ENCODE peak calls at places on chromosomes 2 and 18, in four cellular contexts. One of them, this sample, is unnamed.

GRCh38 chr2:170554278-170554955 is 160.7 kb upstream of the SP5 start:
- DNase-seq in brain microvascular endothelial cell: peak; percentile 1
- DNase-seq in HAP-1: no peak
- DNase-seq in esophagus squamous epithelium: no peak
- DNase-seq in this sample: no peak

GRCh38 chr2:218286570-218287459 is 5.5 kb downstream of the TMBIM1 start:
- DNase-seq in brain microvascular endothelial cell: peak; percentile 96
- DNase-seq in HAP-1: peak; percentile 86
- DNase-seq in esophagus squamous epithelium: peak; percentile 60
- DNase-seq in this sample: peak; percentile 88

GRCh38 chr2:215332876-215333600 is 21.2 kb downstream of the ATIC start:
- DNase-seq in brain microvascular endothelial cell: no peak
- DNase-seq in HAP-1: no peak
- DNase-seq in esophagus squamous epithelium: no peak
- DNase-seq in this sample: no peak

GRCh38 chr2:162297925-162298552 is 20.4 kb downstream of the IFIH1 start:
- DNase-seq in brain microvascular endothelial cell: peak; percentile 87
- DNase-seq in HAP-1: peak; percentile 83
- DNase-seq in esophagus squamous epithelium: no peak
- DNase-seq in this sample: peak; percentile 73

GRCh38 chr2:48364100-48364499 is 165.9 kb upstream of the STON1 start:
- DNase-seq in brain microvascular endothelial cell: no peak
- DNase-seq in HAP-1: no peak
- DNase-seq in esophagus squamous epithelium: no peak
- DNase-seq in this sample: no peak

GRCh38 chr2:211473116-211473515 is 916.7 kb downstream of the CPS1 start:
- DNase-seq in brain microvascular endothelial cell: no peak
- DNase-seq in HAP-1: no peak
- DNase-seq in esophagus squamous epithelium: no peak
- DNase-seq in this sample: no peak

GRCh38 chr2:82657066-82657465 is 1802.0 kb downstream of the SUCLG1 start:
- DNase-seq in brain microvascular endothelial cell: no peak
- DNase-seq in HAP-1: peak; percentile 58
- DNase-seq in esophagus squamous epithelium: no peak
- DNase-seq in this sample: no peak

GRCh38 chr2:107751936-107752335 is 74.8 kb upstream of the RGPD4 start:
- DNase-seq in brain microvascular endothelial cell: no peak
- DNase-seq in HAP-1: no peak
- DNase-seq in esophagus squamous epithelium: no peak
- DNase-seq in this sample: no peak

GRCh38 chr2:18999198-18999597 is 359.2 kb downstream of the OSR1 start:
- DNase-seq in brain microvascular endothelial cell: no peak
- DNase-seq in HAP-1: no peak
- DNase-seq in esophagus squamous epithelium: no peak
- DNase-seq in this sample: no peak

GRCh38 chr2:240704651-240705050 is 13.0 kb downstream of the AQP12A start:
- DNase-seq in brain microvascular endothelial cell: no peak
- DNase-seq in HAP-1: no peak
- DNase-seq in esophagus squamous epithelium: no peak
- DNase-seq in this sample: no peak

DNA sequence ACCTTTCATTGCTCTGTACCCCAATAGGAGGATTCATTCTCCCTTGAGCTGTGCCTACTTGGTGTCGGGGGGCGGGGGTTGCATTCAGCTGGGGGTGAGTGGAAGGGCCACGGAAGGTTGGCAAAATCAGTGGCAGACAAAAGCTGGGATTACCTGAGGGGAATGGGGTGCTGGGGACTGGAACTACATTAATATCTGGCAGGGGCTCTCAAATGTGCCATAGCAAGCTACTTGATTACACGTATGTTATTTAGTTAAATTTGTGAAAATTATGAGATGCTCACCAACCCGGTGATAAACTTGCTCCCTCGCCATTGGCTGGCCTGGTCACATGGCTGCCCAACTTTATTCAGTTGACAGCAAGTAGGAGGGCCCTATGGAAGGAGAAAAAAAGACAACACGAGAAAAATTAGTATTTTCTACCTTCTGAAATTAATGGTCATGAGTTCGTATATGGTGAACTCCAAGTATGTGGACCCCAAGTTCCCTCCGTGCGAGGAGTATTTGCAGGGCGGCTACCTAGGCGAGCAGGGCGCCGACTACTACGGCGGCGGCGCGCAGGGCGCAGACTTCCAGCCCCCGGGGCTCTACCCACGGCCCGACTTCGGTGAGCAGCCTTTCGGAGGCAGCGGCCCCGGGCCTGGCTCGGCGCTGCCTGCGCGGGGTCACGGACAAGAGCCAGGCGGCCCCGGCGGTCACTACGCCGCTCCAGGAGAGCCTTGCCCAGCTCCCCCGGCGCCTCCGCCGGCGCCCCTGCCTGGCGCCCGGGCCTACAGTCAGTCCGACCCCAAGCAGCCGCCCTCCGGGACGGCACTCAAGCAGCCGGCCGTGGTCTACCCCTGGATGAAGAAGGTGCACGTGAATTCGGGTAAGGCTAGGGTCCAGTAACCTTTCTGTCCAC is at the start of gene HOXD4:
- DNase-seq in brain microvascular endothelial cell: no peak
- DNase-seq in HAP-1: no peak
- DNase-seq in esophagus squamous epithelium: no peak
- DNase-seq in this sample: no peak
- H3K4me3 ChIP-seq in brain microvascular endothelial cell: peak within 1 kb of the TSS; percentile 43
- H3K4me3 ChIP-seq in HAP-1: no peak within 1 kb of the TSS
- H3K4me3 ChIP-seq in esophagus squamous epithelium: no peak within 1 kb of the TSS
- H3K4me3 ChIP-seq in this sample: no peak within 1 kb of the TSS

GRCh38 chr18:76149284-76149683 is 345.8 kb downstream of the ZNF516 start:
- DNase-seq in brain microvascular endothelial cell: no peak
- DNase-seq in HAP-1: no peak
- DNase-seq in esophagus squamous epithelium: no peak
- DNase-seq in this sample: no peak

GRCh38 chr18:76144844-76145243 is 350.2 kb downstream of the ZNF516 start:
- DNase-seq in brain microvascular endothelial cell: no peak
- DNase-seq in HAP-1: no peak
- DNase-seq in esophagus squamous epithelium: no peak
- DNase-seq in this sample: no peak

GRCh38 chr18:76145968-76146367 is 349.1 kb downstream of the ZNF516 start:
- DNase-seq in brain microvascular endothelial cell: no peak
- DNase-seq in HAP-1: no peak
- DNase-seq in esophagus squamous epithelium: no peak
- DNase-seq in this sample: no peak

GRCh38 chr18:76145506-76145905 is 349.5 kb downstream of the ZNF516 start:
- DNase-seq in brain microvascular endothelial cell: no peak
- DNase-seq in HAP-1: no peak
- DNase-seq in esophagus squamous epithelium: no peak
- DNase-seq in this sample: no peak

DNA sequence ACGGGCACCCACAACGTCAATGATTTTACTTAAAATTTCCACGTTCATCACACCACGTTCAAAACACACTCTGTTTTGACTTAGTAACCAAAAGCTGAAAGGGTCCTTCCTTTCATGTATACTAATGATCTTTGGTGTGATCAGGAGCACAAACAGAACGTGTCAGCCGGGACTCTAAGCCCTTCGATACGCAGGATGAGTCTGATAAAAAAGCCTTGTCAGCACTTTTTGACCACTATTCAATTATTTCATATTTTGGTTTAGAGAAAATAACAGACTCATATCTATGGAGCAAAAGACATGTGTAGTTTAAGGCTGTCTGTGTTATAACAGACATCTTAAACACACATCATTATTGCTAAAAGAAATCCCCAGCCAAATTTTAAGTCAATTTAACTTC is 345.3 kb downstream of the ZNF516 start:
- DNase-seq in brain microvascular endothelial cell: no peak
- DNase-seq in HAP-1: no peak
- DNase-seq in esophagus squamous epithelium: no peak
- DNase-seq in this sample: no peak
- H3K27me3 ChIP-seq in brain microvascular endothelial cell: no peaks in the 10 kb centered on the region
- H3K27me3 ChIP-seq in HAP-1: no peaks in the 10 kb centered on the region
- H3K27me3 ChIP-seq in esophagus squamous epithelium: no peaks in the 10 kb centered on the region
- H3K27me3 ChIP-seq in this sample: no peaks in the 10 kb centered on the region

GRCh38 chr2:229433351-229433750 is 162.3 kb upstream of the PID1 start:
- DNase-seq in brain microvascular endothelial cell: no peak
- DNase-seq in HAP-1: no peak
- DNase-seq in esophagus squamous epithelium: no peak
- DNase-seq in this sample: no peak

GRCh38 chr2:229429529-229430067 is 158.5 kb upstream of the PID1 start:
- DNase-seq in brain microvascular endothelial cell: no peak
- DNase-seq in HAP-1: no peak
- DNase-seq in esophagus squamous epithelium: no peak
- DNase-seq in this sample: no peak

GRCh38 chr2:229437467-229437866 is 166.4 kb upstream of the PID1 start:
- DNase-seq in brain microvascular endothelial cell: no peak
- DNase-seq in HAP-1: no peak
- DNase-seq in esophagus squamous epithelium: no peak
- DNase-seq in this sample: no peak

GRCh38 chr2:229431331-229431954 is 160.4 kb upstream of the PID1 start:
- DNase-seq in brain microvascular endothelial cell: no peak
- DNase-seq in HAP-1: no peak
- DNase-seq in esophagus squamous epithelium: no peak
- DNase-seq in this sample: peak; percentile 43

DNA sequence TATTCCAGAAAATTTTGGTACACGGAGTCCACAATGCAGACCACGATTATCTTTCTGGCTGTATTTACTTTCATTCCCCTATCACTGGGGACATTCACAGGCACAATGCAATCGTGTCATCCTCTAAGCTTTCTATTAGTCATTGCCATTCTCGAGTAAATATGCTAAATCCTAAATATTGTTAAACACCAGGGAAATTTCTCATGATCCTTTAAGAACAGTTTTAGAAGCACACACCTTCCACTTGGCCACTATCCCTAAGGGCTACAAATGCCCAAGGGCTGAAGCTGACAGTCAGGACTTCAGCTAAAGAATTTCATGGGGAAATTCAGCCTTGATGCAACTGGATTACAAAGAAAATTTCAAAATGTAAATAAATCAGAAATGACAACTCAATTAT is 163.0 kb upstream of the PID1 start:
- DNase-seq in brain microvascular endothelial cell: no peak
- DNase-seq in HAP-1: no peak
- DNase-seq in esophagus squamous epithelium: no peak
- DNase-seq in this sample: no peak
- H3K4me3 ChIP-seq in brain microvascular endothelial cell: no peak overlapping the region
- H3K4me3 ChIP-seq in HAP-1: no peak overlapping the region
- H3K4me3 ChIP-seq in esophagus squamous epithelium: no peak overlapping the region
- H3K4me3 ChIP-seq in this sample: no peak overlapping the region

GRCh38 chr2:199463000-199463692 is 5.4 kb upstream of the SATB2 start:
- DNase-seq in brain microvascular endothelial cell: no peak
- DNase-seq in HAP-1: peak; percentile 91
- DNase-seq in esophagus squamous epithelium: no peak
- DNase-seq in this sample: peak; percentile 65
- H3K27me3 ChIP-seq in brain microvascular endothelial cell: peaks cover 66% of the 10 kb centered on the region
- H3K27me3 ChIP-seq in HAP-1: no peaks in the 10 kb centered on the region
- H3K27me3 ChIP-seq in esophagus squamous epithelium: peaks cover 43% of the 10 kb centered on the region
- H3K27me3 ChIP-seq in this sample: peaks cover 72% of the 10 kb centered on the region

GRCh38 chr2:231573096-231573495 is 19.6 kb upstream of the TEX44 start:
- DNase-seq in brain microvascular endothelial cell: no peak
- DNase-seq in HAP-1: no peak
- DNase-seq in esophagus squamous epithelium: no peak
- DNase-seq in this sample: no peak

GRCh38 chr2:231570903-231571302 is 21.8 kb upstream of the TEX44 start:
- DNase-seq in brain microvascular endothelial cell: no peak
- DNase-seq in HAP-1: no peak
- DNase-seq in esophagus squamous epithelium: no peak
- DNase-seq in this sample: no peak

GRCh38 chr2:231568785-231569435 is 23.8 kb upstream of the TEX44 start:
- DNase-seq in brain microvascular endothelial cell: no peak
- DNase-seq in HAP-1: no peak
- DNase-seq in esophagus squamous epithelium: no peak
- DNase-seq in this sample: no peak

GRCh38 chr2:231573698-231574421 is 18.8 kb upstream of the TEX44 start:
- DNase-seq in brain microvascular endothelial cell: no peak
- DNase-seq in HAP-1: peak; percentile 38
- DNase-seq in esophagus squamous epithelium: no peak
- DNase-seq in this sample: no peak

GRCh38 chr2:231571810-231572209 is 20.9 kb upstream of the TEX44 start:
- DNase-seq in brain microvascular endothelial cell: no peak
- DNase-seq in HAP-1: peak; percentile 61
- DNase-seq in esophagus squamous epithelium: no peak
- DNase-seq in this sample: no peak
- H3K4me3 ChIP-seq in brain microvascular endothelial cell: no peak overlapping the region
- H3K4me3 ChIP-seq in HAP-1: no peak overlapping the region
- H3K4me3 ChIP-seq in esophagus squamous epithelium: no peak overlapping the region
- H3K4me3 ChIP-seq in this sample: no peak overlapping the region

GRCh38 chr18:27033722-27034121 is 151.4 kb downstream of the CHST9 start:
- DNase-seq in brain microvascular endothelial cell: no peak
- DNase-seq in HAP-1: no peak
- DNase-seq in esophagus squamous epithelium: no peak
- DNase-seq in this sample: no peak
- H3K27me3 ChIP-seq in brain microvascular endothelial cell: no peaks in the 10 kb centered on the region
- H3K27me3 ChIP-seq in HAP-1: peaks cover 6% of the 10 kb centered on the region
- H3K27me3 ChIP-seq in esophagus squamous epithelium: no peaks in the 10 kb centered on the region
- H3K27me3 ChIP-seq in this sample: no peaks in the 10 kb centered on the region

GRCh38 chr2:134290363-134290762 is 36.5 kb downstream of the MGAT5 start:
- DNase-seq in brain microvascular endothelial cell: no peak
- DNase-seq in HAP-1: no peak
- DNase-seq in esophagus squamous epithelium: no peak
- DNase-seq in this sample: no peak

GRCh38 chr2:134295441-134295840 is 41.6 kb downstream of the MGAT5 start:
- DNase-seq in brain microvascular endothelial cell: no peak
- DNase-seq in HAP-1: no peak
- DNase-seq in esophagus squamous epithelium: no peak
- DNase-seq in this sample: no peak

GRCh38 chr2:134292514-134292913 is 38.6 kb downstream of the MGAT5 start:
- DNase-seq in brain microvascular endothelial cell: no peak
- DNase-seq in HAP-1: no peak
- DNase-seq in esophagus squamous epithelium: no peak
- DNase-seq in this sample: no peak

GRCh38 chr2:134289225-134289624 is 35.4 kb downstream of the MGAT5 start:
- DNase-seq in brain microvascular endothelial cell: no peak
- DNase-seq in HAP-1: no peak
- DNase-seq in esophagus squamous epithelium: no peak
- DNase-seq in this sample: no peak

GRCh38 chr2:134293719-134294537 is 40.1 kb downstream of the MGAT5 start:
- DNase-seq in brain microvascular endothelial cell: no peak
- DNase-seq in HAP-1: no peak
- DNase-seq in esophagus squamous epithelium: no peak
- DNase-seq in this sample: no peak
- H3K4me3 ChIP-seq in brain microvascular endothelial cell: no peak overlapping the region
- H3K4me3 ChIP-seq in HAP-1: no peak overlapping the region
- H3K4me3 ChIP-seq in esophagus squamous epithelium: no peak overlapping the region
- H3K4me3 ChIP-seq in this sample: no peak overlapping the region